ENCODE peak calls at places on chromosome 5, in ten cellular contexts. E is cardiac fibroblast, L is GM12865, D is tibial nerve, S is heart left ventricle, A is stomach, R is BJ, I is psoas muscle, K is retinal pigment epithelial cell, H is cardiac muscle cell. U is an unnamed sample.

GRCh38 chr5:179478624-179479023 is 71.7 kb upstream of the RUFY1 start:
- DNase-seq in K (no peak), A (no peak), R (no peak), D (no peak), L (no peak), S (no peak), I (no peak), H (no peak), E (no peak), U (no peak)

GRCh38 chr5:81846301-81846700 is 95.4 kb upstream of the SSBP2 start:
- DNase-seq in H (no peak), I (no peak), S (no peak), A (no peak), E (no peak), R (no peak), K (no peak), L (no peak), D (no peak), U (no peak)

GRCh38 chr5:147169399-147169798 is 65.4 kb upstream of the STK32A start:
- DNase-seq in A (no peak), R (no peak), I (no peak), S (no peak), D (no peak), L (no peak), K (peak), E (peak), H (peak), U (peak)

GRCh38 chr5:157867736-157868135 is 8.8 kb upstream of the CLINT1 start:
- DNase-seq in K (no peak), A (no peak), I (no peak), R (no peak), E (no peak), S (no peak), D (no peak), H (no peak), L (no peak), U (no peak)

GRCh38 chr5:153753645-153754432 is 263.4 kb downstream of the GRIA1 start:
- DNase-seq in L (no peak), S (no peak), D (no peak), K (no peak), E (no peak), A (no peak), I (no peak), H (no peak), R (no peak), U (no peak)

GRCh38 chr5:138870611-138871010 is 4.5 kb downstream of the LRRTM2 start:
- DNase-seq in E (no peak), L (no peak), R (no peak), A (no peak), D (no peak), S (no peak), I (no peak), H (no peak), K (no peak), U (no peak)

GRCh38 chr5:178831049-178831448 is 28.7 kb upstream of the ZNF354B start:
- DNase-seq in H (no peak), E (no peak), I (no peak), A (no peak), D (no peak), K (no peak), S (no peak), R (no peak), L (no peak), U (no peak)

GRCh38 chr5:67826296-67826695 is 389.3 kb upstream of the PIK3R1 start:
- DNase-seq in L (no peak), A (no peak), D (no peak), R (no peak), S (no peak), K (no peak), I (no peak), E (no peak), H (no peak), U (no peak)

GRCh38 chr5:167866797-167867196 is 424.6 kb upstream of the WWC1 start:
- DNase-seq in I (no peak), A (no peak), S (no peak), K (no peak), H (no peak), D (no peak), E (no peak), R (no peak), L (no peak), U (no peak)

GRCh38 chr5:17224858-17225436 is 7.5 kb downstream of the BASP1 start:
- DNase-seq in H (peak), K (no peak), S (no peak), A (no peak), I (no peak), L (peak), D (no peak), E (peak), R (no peak), U (no peak)

GRCh38 chr5:52674815-52675545 is 112.7 kb upstream of the ITGA1 start:
- DNase-seq in L (no peak), A (no peak), E (peak), H (peak), K (no peak), R (peak), D (no peak), S (no peak), I (no peak), U (peak)

GRCh38 chr5:135920199-135920598 is 24.6 kb upstream of the IL9 start:
- DNase-seq in S (no peak), I (no peak), E (no peak), L (no peak), K (no peak), H (no peak), D (no peak), A (no peak), R (no peak), U (no peak)

GRCh38 chr5:5454405-5454804 is 31.9 kb downstream of the ICE1 start:
- DNase-seq in L (no peak), D (no peak), S (no peak), H (no peak), K (no peak), E (no peak), R (no peak), A (no peak), I (no peak), U (no peak)

GRCh38 chr5:180141068-180141660 is 67.8 kb downstream of the RASGEF1C start:
- DNase-seq in A (no peak), L (no peak), K (no peak), H (no peak), D (no peak), S (no peak), E (no peak), R (no peak), I (no peak), U (no peak)

GRCh38 chr5:118529361-118530154 is 458.8 kb downstream of the DTWD2 start:
- DNase-seq in K (no peak), L (no peak), S (peak), E (no peak), D (no peak), I (no peak), A (peak), R (no peak), H (no peak), U (no peak)

GRCh38 chr5:78696637-78697036 is 48.1 kb upstream of the LHFPL2 start:
- DNase-seq in D (no peak), R (no peak), K (no peak), H (no peak), L (no peak), S (no peak), A (no peak), I (no peak), E (no peak), U (no peak)
- H3K4me3 ChIP-seq in D (no peak), R (no peak), K (no peak), H (no peak), L (no peak), S (no peak), A (no peak), I (no peak), E (no peak), U (no peak)

GRCh38 chr5:141478321-141478945 is 2.7 kb downstream of the PCDHGC3 start:
- DNase-seq in L (peak), H (no peak), K (no peak), A (peak), I (peak), E (no peak), S (no peak), R (no peak), D (no peak), U (no peak)
- TF ChIP-seq CTCF in L (peak), H (peak), K (peak), A (peak), I (no peak), E (peak), S (no peak), R (peak), D (no peak), U (peak)

GRCh38 chr5:3778000-3778570 is 182.5 kb downstream of the IRX1 start:
- DNase-seq in A (no peak), S (no peak), H (no peak), E (no peak), I (no peak), R (no peak), D (no peak), L (no peak), K (no peak), U (no peak)
- H3K4me3 ChIP-seq in A (no peak), S (no peak), H (no peak), E (no peak), I (no peak), R (no peak), D (no peak), L (no peak), K (no peak), U (no peak)

GRCh38 chr5:74179701-74180100 is 460.8 kb downstream of the ENC1 start:
- DNase-seq in I (no peak), H (no peak), K (no peak), S (no peak), D (no peak), L (no peak), A (no peak), R (no peak), E (no peak), U (no peak)
- TF ChIP-seq CTCF in I (no peak), H (no peak), K (no peak), S (no peak), D (no peak), L (no peak), A (no peak), R (no peak), E (no peak), U (no peak)

GRCh38 chr5:159094745-159095144 is 5.0 kb downstream of the EBF1 start:
- DNase-seq in H (peak), A (peak), E (peak), S (peak), R (no peak), I (peak), D (peak), L (peak), K (peak), U (no peak)
- H3K4me3 ChIP-seq in H (no peak), A (peak), E (peak), S (peak), R (no peak), I (peak), D (peak), L (peak), K (no peak), U (no peak)